ENCODE peak calls at places on chromosomes 3 and 15, in nine cellular contexts. G, O, M, P, Q, V, F, H and T are unnamed samples.

GRCh38 chr3:16927485-16927884 is 42.7 kb downstream of the PLCL2 start:
- DNase-seq in G (no peak), O (no peak), M (no peak), P (no peak), Q (no peak), V (no peak), F (no peak), H (no peak), T (no peak)

GRCh38 chr15:90300988-90301715 is 35.7 kb downstream of the NGRN start:
- DNase-seq in G (no peak), O (peak; percentile 17), M (peak; percentile 17), P (peak; percentile 62), Q (no peak), V (peak; percentile 55), F (peak; percentile 69), H (peak; percentile 70), T (peak; percentile 26)

GRCh38 chr15:49855917-49856637 is 235.2 kb downstream of the DTWD1 start:
- DNase-seq in G (no peak), O (no peak), M (no peak), P (no peak), Q (no peak), V (no peak), F (no peak), H (no peak), T (no peak)

GRCh38 chr3:100737334-100737733 is 28.0 kb downstream of the TFG start:
- DNase-seq in G (no peak), O (peak; percentile 2), M (peak; percentile 12), P (no peak), Q (peak; percentile 32), V (no peak), F (no peak), H (no peak), T (no peak)

GRCh38 chr3:126970101-126970500 is 12.8 kb upstream of the PLXNA1 start:
- DNase-seq in G (no peak), O (no peak), M (no peak), P (no peak), Q (no peak), V (no peak), F (no peak), H (no peak), T (no peak)

GRCh38 chr3:114745322-114746240 is 401.5 kb downstream of the ZBTB20 start:
- DNase-seq in G (no peak), O (no peak), M (peak; percentile 13), P (no peak), Q (no peak), V (no peak), F (no peak), H (no peak), T (no peak)

GRCh38 chr3:168273917-168274316 is 178.2 kb upstream of the GOLIM4 start:
- DNase-seq in G (no peak), O (no peak), M (no peak), P (no peak), Q (no peak), V (no peak), F (no peak), H (no peak), T (no peak)

GRCh38 chr3:42183991-42184621 is 81.9 kb downstream of the CCK start:
- DNase-seq in G (no peak), O (no peak), M (no peak), P (no peak), Q (no peak), V (no peak), F (no peak), H (no peak), T (no peak)

GRCh38 chr3:28122227-28122626 is 119.2 kb upstream of the CMC1 start:
- DNase-seq in G (no peak), O (no peak), M (no peak), P (no peak), Q (no peak), V (no peak), F (no peak), H (no peak), T (no peak)

GRCh38 chr15:72482275-72482674 is 8.1 kb downstream of the ARIH1 start:
- DNase-seq in G (no peak), O (no peak), M (no peak), P (no peak), Q (no peak), V (no peak), F (no peak), H (no peak), T (no peak)

GRCh38 chr3:192875971-192876565 is 41.6 kb downstream of the MB21D2 start:
- DNase-seq in G (no peak), O (no peak), M (peak; percentile 25), P (no peak), Q (no peak), V (no peak), F (no peak), H (no peak), T (no peak)

GRCh38 chr15:64354683-64355558 is 1.1 kb downstream of the CSNK1G1 start:
- DNase-seq in G (no peak), O (no peak), M (no peak), P (no peak), Q (peak; percentile 42), V (no peak), F (no peak), H (peak; percentile 23), T (peak; percentile 4)

GRCh38 chr3:23115171-23115877 is 87.8 kb upstream of the UBE2E2 start:
- DNase-seq in G (no peak), O (no peak), M (no peak), P (no peak), Q (no peak), V (no peak), F (no peak), H (no peak), T (no peak)

GRCh38 chr3:27623085-27623753 is 98.9 kb downstream of the EOMES start:
- DNase-seq in G (no peak), O (no peak), M (no peak), P (no peak), Q (no peak), V (no peak), F (no peak), H (no peak), T (no peak)